ENCODE peak calls at places on chromosomes 2 and 18, in ten cellular contexts. V is adrenal gland; G is central memory CD4-positive, alpha-beta T cell; H is stimulated activated CD4-positive, alpha-beta T cell treated with anti-CD3 and anti-CD28 coated beads, Interleukin-2, amount 100 ng/mL, for 48 hours; A is tibial nerve; W is activated CD8-positive, alpha-beta T cell treated with anti-CD3 and anti-CD28 coated beads, Interleukin-2, amount 10 ng/mL, durations not matched to agents 7 days and 5 days; Q is GM04504; K is memory B cell; J is sciatic nerve; P is OCI-LY7. U is an unnamed sample.

GRCh38 chr2:217953531-217953932 is 49.3 kb downstream of the TNS1 start:
- DNase-seq in V (no peak), G (no peak), H (no peak), A (peak; percentile 14), W (no peak), Q (no peak), K (no peak), J (peak; percentile 58), P (no peak), U (no peak)

GRCh38 chr2:133523406-133523805 is 44.9 kb downstream of the NCKAP5 start:
- DNase-seq in V (no peak), G (no peak), H (no peak), A (no peak), W (no peak), Q (no peak), K (no peak), J (no peak), P (no peak), U (no peak)

GRCh38 chr2:179592167-179592936 is 269.1 kb downstream of the ZNF385B start:
- DNase-seq in V (no peak), G (no peak), H (no peak), A (no peak), W (no peak), Q (no peak), K (no peak), J (no peak), P (no peak), U (no peak)

GRCh38 chr18:8536226-8536625 is 73.0 kb upstream of the RAB12 start:
- DNase-seq in V (no peak), G (no peak), H (no peak), A (no peak), W (no peak), Q (no peak), K (no peak), J (peak; percentile 27), P (no peak), U (no peak)

GRCh38 chr18:22847392-22847791 is 85.7 kb upstream of the RBBP8 start:
- DNase-seq in V (no peak), G (no peak), H (no peak), A (no peak), W (no peak), Q (no peak), K (no peak), J (no peak), P (no peak), U (no peak)

GRCh38 chr18:21134895-21135294 is 23.3 kb upstream of the ROCK1 start:
- DNase-seq in V (no peak), G (peak; percentile 20), H (no peak), A (no peak), W (peak; percentile 33), Q (no peak), K (no peak), J (no peak), P (peak; percentile 36), U (no peak)

GRCh38 chr18:49055787-49056186 is 105.0 kb upstream of the SMAD7 start:
- DNase-seq in V (peak; percentile 45), G (no peak), H (peak; percentile 10), A (peak; percentile 47), W (peak; percentile 52), Q (peak; percentile 89), K (no peak), J (peak; percentile 72), P (peak; percentile 68), U (no peak)

GRCh38 chr2:238227587-238228032 is 12.2 kb downstream of the HES6 start:
- DNase-seq in V (no peak), G (no peak), H (no peak), A (no peak), W (no peak), Q (no peak), K (no peak), J (no peak), P (no peak), U (no peak)

GRCh38 chr2:232541195-232541960 is 1.9 kb downstream of the CHRNG start:
- DNase-seq in V (no peak), G (no peak), H (no peak), A (no peak), W (no peak), Q (no peak), K (no peak), J (peak; percentile 45), P (no peak), U (peak; percentile 15)

GRCh38 chr2:19176977-19177376 is 181.4 kb downstream of the OSR1 start:
- DNase-seq in V (no peak), G (no peak), H (no peak), A (no peak), W (no peak), Q (no peak), K (no peak), J (no peak), P (no peak), U (no peak)

GRCh38 chr2:128584296-128584900 is 265.7 kb upstream of the HS6ST1 start:
- DNase-seq in V (no peak), G (no peak), H (no peak), A (no peak), W (no peak), Q (peak; percentile 62), K (no peak), J (no peak), P (no peak), U (no peak)

GRCh38 chr18:70499218-70499691 is 210.4 kb downstream of the SOCS6 start:
- DNase-seq in V (no peak), G (no peak), H (no peak), A (no peak), W (peak; percentile 21), Q (no peak), K (no peak), J (no peak), P (no peak), U (no peak)